ENCODE peak calls at places on chromosome 2, in five cellular contexts. O is T-helper 9 cell, Y is renal cortical epithelial cell, H is aorta, X is NCI-H774. C is an unnamed sample.

GRCh38 chr2:71922501-71923142 is 225.0 kb downstream of the CYP26B1 start:
- DNase-seq in O (no peak), Y (no peak), H (no peak), X (no peak), C (no peak)

GRCh38 chr2:2793514-2793913 is 462.4 kb upstream of the MYT1L start:
- DNase-seq in O (no peak), Y (no peak), H (no peak), X (no peak), C (no peak)

GRCh38 chr2:188142636-188143035 is 149.0 kb upstream of the GULP1 start:
- DNase-seq in O (no peak), Y (peak), H (no peak), X (no peak), C (no peak)

GRCh38 chr2:60442608-60443007 is 110.8 kb downstream of the BCL11A start:
- DNase-seq in O (no peak), Y (no peak), H (no peak), X (no peak), C (no peak)

GRCh38 chr2:240999001-240999791 is 778 bp downstream of the SNED1 start:
- DNase-seq in O (no peak), Y (no peak), H (peak), X (no peak), C (no peak)

GRCh38 chr2:227860116-227860724 is 11.2 kb upstream of the DAW1 start:
- DNase-seq in O (no peak), Y (no peak), H (peak), X (no peak), C (no peak)

GRCh38 chr2:230575640-230576324 is 136.9 kb upstream of the CAB39 start:
- DNase-seq in O (peak), Y (no peak), H (no peak), X (no peak), C (peak)

GRCh38 chr2:112591413-112591812 is 7.0 kb downstream of the CHCHD5 start:
- DNase-seq in O (no peak), Y (no peak), H (no peak), X (no peak), C (no peak)

GRCh38 chr2:119257198-119257597 is 33.6 kb downstream of the STEAP3 start:
- DNase-seq in O (no peak), Y (no peak), H (peak), X (no peak), C (no peak)

GRCh38 chr2:199814084-199814844 is 36.7 kb downstream of the FTCDNL1 start:
- DNase-seq in O (no peak), Y (no peak), H (no peak), X (no peak), C (no peak)

C was measured in effector memory CD4-positive, alpha-beta T cell.